ENCODE peak calls at places on chromosomes 13 and 19, in seven cellular contexts. L, C, V, X, T, Z and R are unnamed samples.

GRCh38 chr13:94710881-94711560 is 1.3 kb downstream of the SOX21 start:
- DNase-seq in L (no peak), C (no peak), V (no peak), X (no peak), T (peak; percentile 78), Z (no peak), R (peak; percentile 56)

GRCh38 chr19:35348909-35349611 is 1.4 kb downstream of the FFAR1 start:
- DNase-seq in L (no peak), C (no peak), V (no peak), X (peak; percentile 86), T (peak; percentile 47), Z (peak; percentile 46), R (peak; percentile 36)

GRCh38 chr13:24618219-24618955 is 61.8 kb upstream of the ATP12A start:
- DNase-seq in L (no peak), C (no peak), V (no peak), X (no peak), T (no peak), Z (no peak), R (no peak)

GRCh38 chr13:86563308-86563707 is 764.1 kb upstream of the SLITRK6 start:
- DNase-seq in L (no peak), C (no peak), V (no peak), X (no peak), T (no peak), Z (no peak), R (no peak)

GRCh38 chr19:2529473-2529918 is 53.6 kb downstream of the GADD45B start:
- DNase-seq in L (no peak), C (no peak), V (no peak), X (no peak), T (peak; percentile 50), Z (peak; percentile 25), R (peak; percentile 48)

GRCh38 chr13:36766295-36766694 is 52.7 kb upstream of the RFXAP start:
- DNase-seq in L (no peak), C (no peak), V (no peak), X (no peak), T (no peak), Z (no peak), R (no peak)

GRCh38 chr19:13103585-13103923 is 896 bp upstream of the LYL1 start:
- DNase-seq in L (no peak), C (no peak), V (no peak), X (no peak), T (no peak), Z (no peak), R (no peak)

GRCh38 chr13:51524312-51524711 is 60.0 kb upstream of the WDFY2 start:
- DNase-seq in L (no peak), C (no peak), V (no peak), X (no peak), T (no peak), Z (no peak), R (no peak)

GRCh38 chr19:3210347-3211017 is 14.0 kb upstream of the CELF5 start:
- DNase-seq in L (peak; percentile 43), C (no peak), V (peak; percentile 51), X (no peak), T (peak; percentile 92), Z (peak; percentile 60), R (peak; percentile 77)

GRCh38 chr13:100637380-100637779 is 37.2 kb downstream of the TMTC4 start:
- DNase-seq in L (no peak), C (no peak), V (no peak), X (no peak), T (no peak), Z (no peak), R (no peak)

GRCh38 chr13:74205313-74205690 is 71.1 kb upstream of the KLF12 start:
- DNase-seq in L (no peak), C (no peak), V (no peak), X (no peak), T (no peak), Z (no peak), R (no peak)

GRCh38 chr13:113083402-113084061 is 22.1 kb upstream of the F7 start:
- DNase-seq in L (no peak), C (no peak), V (peak; percentile 42), X (no peak), T (peak; percentile 81), Z (peak; percentile 22), R (peak; percentile 50)

GRCh38 chr19:31554360-31554759 is 205.1 kb upstream of the TSHZ3 start:
- DNase-seq in L (no peak), C (no peak), V (peak; percentile 62), X (no peak), T (no peak), Z (peak; percentile 65), R (no peak)

GRCh38 chr19:19059837-19060611 is 3.8 kb upstream of the SLC25A42 start:
- DNase-seq in L (no peak), C (no peak), V (no peak), X (no peak), T (peak; percentile 70), Z (no peak), R (no peak)

GRCh38 chr13:49259586-49259985 is 11.9 kb downstream of the CDADC1 start:
- DNase-seq in L (no peak), C (no peak), V (no peak), X (no peak), T (no peak), Z (no peak), R (no peak)

GRCh38 chr13:113964251-113964995 is 9.5 kb downstream of the C13orf46 start:
- DNase-seq in L (no peak), C (no peak), V (no peak), X (no peak), T (peak; percentile 68), Z (no peak), R (peak; percentile 4)

GRCh38 chr13:24511019-24511823 is 1.4 kb downstream of the PARP4 start:
- DNase-seq in L (no peak), C (no peak), V (peak; percentile 26), X (no peak), T (no peak), Z (peak; percentile 51), R (no peak)

DNA sequence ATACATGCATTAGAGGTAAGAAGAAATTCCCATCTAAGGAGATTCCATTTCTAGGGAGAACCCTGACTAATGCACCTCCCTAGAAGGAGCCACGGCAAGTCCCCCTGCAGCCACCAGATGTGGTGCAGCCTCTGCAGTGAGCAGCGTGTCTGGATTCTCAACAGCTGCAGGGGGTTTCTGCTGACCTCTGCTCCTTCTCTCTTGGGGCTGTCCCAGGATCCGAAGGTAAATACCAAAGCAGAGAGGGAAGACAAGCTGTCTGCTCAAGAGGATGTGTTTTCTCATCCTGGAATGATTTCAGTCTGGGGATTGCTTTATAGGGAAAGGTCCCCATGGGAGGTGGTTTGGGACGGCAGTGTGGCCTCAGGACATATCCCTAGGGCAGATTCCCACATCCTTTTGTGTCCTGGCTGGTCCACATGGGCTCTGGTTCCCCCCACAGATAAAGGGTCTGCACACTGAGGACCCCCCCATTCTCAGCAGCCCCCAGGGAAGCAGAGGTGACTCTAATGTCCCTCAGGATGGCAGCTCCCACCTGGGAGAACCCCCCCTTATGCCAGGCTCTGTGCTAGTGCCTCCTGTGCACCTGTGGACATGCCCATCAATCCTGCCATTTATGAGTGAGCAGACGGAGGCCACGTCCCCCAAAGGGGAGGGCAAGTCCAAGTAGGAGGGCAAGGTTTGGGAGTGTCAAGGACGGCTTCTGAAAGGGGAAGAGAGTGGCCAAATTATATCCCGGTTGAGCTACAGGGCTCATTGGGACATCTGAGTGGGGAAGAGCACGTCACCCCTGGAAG is 10.3 kb upstream of the OR10H5 start:
- DNase-seq in L (no peak), C (no peak), V (no peak), X (no peak), T (no peak), Z (no peak), R (no peak)
- H3K4me1 ChIP-seq in L (no peaks in the 10 kb centered on the region), C (peaks cover 10% of the 10 kb centered on the region), V (peaks cover 8% of the 10 kb centered on the region), X (peaks cover 12% of the 10 kb centered on the region), T (no peaks in the 10 kb centered on the region), Z (no peaks in the 10 kb centered on the region), R (no peaks in the 10 kb centered on the region)

GRCh38 chr13:75418186-75418843 is 63.7 kb downstream of the TBC1D4 start:
- DNase-seq in L (no peak), C (no peak), V (no peak), X (no peak), T (no peak), Z (no peak), R (no peak)

GRCh38 chr13:75417006-75417384 is 65.0 kb downstream of the TBC1D4 start:
- DNase-seq in L (no peak), C (no peak), V (no peak), X (no peak), T (no peak), Z (no peak), R (no peak)

GRCh38 chr13:75419656-75420055 is 62.3 kb downstream of the TBC1D4 start:
- DNase-seq in L (no peak), C (no peak), V (no peak), X (no peak), T (no peak), Z (no peak), R (no peak)

GRCh38 chr13:75417647-75418046 is 64.3 kb downstream of the TBC1D4 start:
- DNase-seq in L (no peak), C (no peak), V (no peak), X (no peak), T (no peak), Z (no peak), R (no peak)

GRCh38 chr13:75418997-75419396 is 63.0 kb downstream of the TBC1D4 start:
- DNase-seq in L (no peak), C (no peak), V (no peak), X (no peak), T (no peak), Z (no peak), R (no peak)
- H3K4me1 ChIP-seq in L (no peaks in the 10 kb centered on the region), C (peaks cover 19% of the 10 kb centered on the region), V (peaks cover 26% of the 10 kb centered on the region), X (peaks cover 23% of the 10 kb centered on the region), T (peaks cover 15% of the 10 kb centered on the region), Z (peaks cover 26% of the 10 kb centered on the region), R (peaks cover 38% of the 10 kb centered on the region)

GRCh38 chr13:33205224-33205623 is 80.3 kb downstream of the STARD13 start:
- DNase-seq in L (no peak), C (no peak), V (no peak), X (no peak), T (no peak), Z (no peak), R (no peak)

GRCh38 chr13:33205804-33206221 is 79.7 kb downstream of the STARD13 start:
- DNase-seq in L (no peak), C (no peak), V (no peak), X (no peak), T (no peak), Z (peak; percentile 15), R (peak; percentile 64)

GRCh38 chr13:33204130-33204927 is 81.2 kb downstream of the STARD13 start:
- DNase-seq in L (no peak), C (no peak), V (peak; percentile 73), X (peak; percentile 65), T (no peak), Z (no peak), R (peak; percentile 82)

GRCh38 chr13:33199282-33199850 is 86.2 kb downstream of the STARD13 start:
- DNase-seq in L (no peak), C (no peak), V (no peak), X (no peak), T (no peak), Z (no peak), R (no peak)

GRCh38 chr13:33202644-33203169 is 82.8 kb downstream of the STARD13 start:
- DNase-seq in L (no peak), C (no peak), V (no peak), X (no peak), T (no peak), Z (no peak), R (no peak)
- H3K4me1 ChIP-seq in L (peaks cover 1% of the 10 kb centered on the region), C (no peaks in the 10 kb centered on the region), V (peaks cover 71% of the 10 kb centered on the region), X (peaks cover 7% of the 10 kb centered on the region), T (no peaks in the 10 kb centered on the region), Z (peaks cover 15% of the 10 kb centered on the region), R (peaks cover 26% of the 10 kb centered on the region)

DNA sequence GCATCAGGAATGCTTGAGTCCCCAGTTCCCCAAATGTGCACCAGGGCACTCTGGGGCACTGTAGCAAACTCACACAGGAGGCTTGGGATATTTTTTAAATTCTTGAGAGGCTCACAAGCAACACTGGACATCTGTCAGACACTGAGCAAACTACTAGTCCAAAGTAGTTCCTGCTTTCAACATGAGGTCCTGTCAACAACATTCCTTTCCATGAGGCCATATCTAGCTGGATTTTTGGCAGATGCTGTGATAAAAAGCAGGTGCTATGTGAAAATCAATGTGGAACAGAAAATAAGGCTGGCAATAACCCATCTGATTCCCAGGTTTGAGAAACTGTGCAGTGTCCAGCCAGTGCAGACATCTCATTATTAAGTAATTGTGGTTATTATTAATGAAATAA is 50.5 kb downstream of the STARD13 start:
- DNase-seq in L (no peak), C (no peak), V (peak; percentile 33), X (no peak), T (no peak), Z (peak; percentile 30), R (no peak)
- H3K4me1 ChIP-seq in L (no peaks in the 10 kb centered on the region), C (no peaks in the 10 kb centered on the region), V (peaks cover 43% of the 10 kb centered on the region), X (peaks cover 5% of the 10 kb centered on the region), T (no peaks in the 10 kb centered on the region), Z (peaks cover 28% of the 10 kb centered on the region), R (peaks cover 6% of the 10 kb centered on the region)